ENCODE peak calls at places on chromosome 17, in six cellular contexts. Y is tibial artery; W is GM23248; Z is CD8-positive, alpha-beta memory T cell; Q is adrenal gland; L is cardiac muscle cell. B is an unnamed sample.

GRCh38 chr17:27596106-27596505 is 34.9 kb upstream of the LGALS9 start:
- DNase-seq in Q (no peak), W (no peak), Y (no peak), L (peak; percentile 82), Z (no peak), B (peak; percentile 31)

GRCh38 chr17:47693667-47694017 is 319 bp upstream of the TBKBP1 start:
- DNase-seq in Y (no peak), Z (no peak), W (no peak), L (no peak), Q (no peak), B (no peak)

GRCh38 chr17:47604268-47604927 is 45.3 kb upstream of the KPNB1 start:
- DNase-seq in Q (no peak), Z (no peak), Y (peak; percentile 30), L (peak; percentile 49), W (peak; percentile 38), B (peak; percentile 54)

GRCh38 chr17:74190154-74190553 is 13.3 kb upstream of the RPL38 start:
- DNase-seq in L (peak; percentile 72), W (peak; percentile 68), Z (no peak), Y (no peak), Q (peak; percentile 16), B (peak; percentile 72)

GRCh38 chr17:57875109-57876022 is 25.5 kb upstream of the MRPS23 start:
- DNase-seq in Q (peak; percentile 95), L (peak; percentile 99), Y (peak; percentile 88), Z (no peak), W (peak; percentile 98), B (peak; percentile 98)

GRCh38 chr17:74833501-74834361 is 26.0 kb downstream of the GRIN2C start:
- DNase-seq in Z (no peak), Q (peak; percentile 48), L (no peak), W (peak; percentile 77), Y (peak; percentile 49), B (peak; percentile 41)

GRCh38 chr17:7173687-7174602 is 5.2 kb downstream of the ASGR1 start:
- DNase-seq in Q (peak; percentile 62), L (peak; percentile 56), Y (peak; percentile 63), W (peak; percentile 51), Z (peak; percentile 41), B (peak; percentile 27)

GRCh38 chr17:27651411-27652345 is 20.7 kb downstream of the LGALS9 start:
- DNase-seq in L (peak; percentile 62), Y (peak; percentile 50), Q (peak; percentile 83), W (peak; percentile 48), Z (peak; percentile 57), B (peak; percentile 43)

GRCh38 chr17:31753011-31753410 is 106.0 kb downstream of the COPRS start:
- DNase-seq in L (no peak), W (no peak), Q (no peak), Z (no peak), Y (no peak), B (no peak)

GRCh38 chr17:77445030-77445907 is 304.5 kb downstream of the SEC14L1 start:
- DNase-seq in W (peak; percentile 80), Y (peak; percentile 60), Z (peak; percentile 72), L (peak; percentile 84), Q (peak; percentile 50), B (peak; percentile 68)

GRCh38 chr17:205817-206216 is 24.4 kb upstream of the DOC2B start:
- DNase-seq in L (no peak), W (no peak), Y (no peak), Z (no peak), Q (no peak), B (no peak)

GRCh38 chr17:1643999-1644492 is 1.5 kb downstream of the SCARF1 start:
- DNase-seq in Y (no peak), W (no peak), L (peak; percentile 24), Z (no peak), Q (no peak), B (peak; percentile 28)

GRCh38 chr17:38401459-38401858 is 26.8 kb upstream of the ARHGAP23 start:
- DNase-seq in L (no peak), Z (no peak), Y (no peak), W (no peak), Q (no peak), B (no peak)

GRCh38 chr17:38405654-38406053 is 22.6 kb upstream of the ARHGAP23 start:
- DNase-seq in Y (no peak), Z (no peak), L (no peak), Q (no peak), W (no peak), B (no peak)

GRCh38 chr17:38402897-38403296 is 25.4 kb upstream of the ARHGAP23 start:
- DNase-seq in W (no peak), L (no peak), Z (no peak), Y (no peak), Q (no peak), B (no peak)

GRCh38 chr17:38404174-38404943 is 23.9 kb upstream of the ARHGAP23 start:
- DNase-seq in Q (no peak), Y (no peak), W (no peak), Z (no peak), L (no peak), B (no peak)

DNA sequence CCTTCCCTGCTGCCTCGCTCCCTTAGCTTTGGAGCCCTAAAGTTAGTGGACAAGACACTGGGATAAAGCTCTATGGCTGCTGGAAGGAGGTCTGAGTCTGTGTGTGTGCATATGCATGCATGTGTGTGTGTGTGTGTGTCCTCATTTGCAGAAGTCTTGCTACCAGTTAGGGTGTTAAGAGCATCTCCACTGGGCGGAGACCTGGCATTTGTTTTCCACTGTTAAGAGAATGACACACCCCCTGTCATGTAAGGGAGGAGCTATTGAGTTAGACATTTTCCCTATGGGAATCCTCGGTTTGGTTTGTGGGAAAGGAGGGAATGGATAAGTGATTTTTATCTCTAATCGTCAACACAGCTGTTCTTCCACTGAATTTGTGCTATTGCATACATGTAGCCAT is 24.8 kb upstream of the ARHGAP23 start:
- DNase-seq in W (peak; percentile 45), Z (no peak), Y (no peak), Q (no peak), L (peak; percentile 76), B (peak; percentile 27)
- H3K4me1 ChIP-seq in W (no peaks in the 10 kb centered on the region), Z (no peaks in the 10 kb centered on the region), Y (no peaks in the 10 kb centered on the region), Q (no peaks in the 10 kb centered on the region), L (peaks cover 3% of the 10 kb centered on the region), B (no peaks in the 10 kb centered on the region)

GRCh38 chr17:4329838-4330237 is 36.6 kb downstream of the UBE2G1 start:
- DNase-seq in Z (no peak), W (peak; percentile 98), L (peak; percentile 83), Y (no peak), Q (no peak), B (peak; percentile 96)
- H3K27ac ChIP-seq in Z (no peak overlapping the region), W (peak overlapping the region; percentile 86), L (peak overlapping the region; percentile 16), Y (no peak overlapping the region), Q (no peak overlapping the region), B (peak overlapping the region; percentile 64)

DNA sequence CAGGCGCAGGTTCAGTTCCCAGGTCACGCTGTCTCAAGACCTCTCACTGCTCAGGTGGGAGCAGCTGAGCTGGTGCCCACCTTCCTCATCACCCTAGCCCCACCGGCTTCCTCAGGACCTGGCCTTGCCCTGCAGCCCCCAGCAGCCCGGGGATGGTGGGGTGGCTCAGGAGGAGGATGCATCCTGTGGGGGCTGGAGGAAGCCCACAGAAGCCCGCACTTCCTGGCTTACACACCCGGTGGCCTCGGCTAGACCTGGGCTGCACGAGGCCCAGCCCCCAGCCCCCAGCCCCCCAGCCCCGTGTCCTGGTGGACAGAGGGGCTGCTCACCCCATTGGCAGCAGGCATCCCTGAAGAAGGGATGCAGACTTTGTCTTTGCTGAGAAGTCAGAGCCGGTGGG is 43.4 kb downstream of the BAHCC1 start:
- DNase-seq in W (no peak), Z (no peak), Q (no peak), L (no peak), Y (no peak), B (no peak)
- H3K4me1 ChIP-seq in W (peaks cover 9% of the 10 kb centered on the region), Z (no peaks in the 10 kb centered on the region), Q (no peaks in the 10 kb centered on the region), L (no peaks in the 10 kb centered on the region), Y (peaks cover 15% of the 10 kb centered on the region), B (peaks cover 2% of the 10 kb centered on the region)

GRCh38 chr17:44900894-44901293 is 1.6 kb upstream of the EFTUD2 start:
- DNase-seq in Z (no peak), L (peak; percentile 95), Y (peak; percentile 38), W (peak; percentile 89), Q (peak; percentile 91), B (peak; percentile 87)

GRCh38 chr17:44901323-44901965 is 2.2 kb upstream of the EFTUD2 start:
- DNase-seq in Y (no peak), Q (peak; percentile 34), L (peak; percentile 58), W (peak; percentile 83), Z (no peak), B (peak; percentile 68)

GRCh38 chr17:44902135-44902760 is 3.0 kb upstream of the EFTUD2 start:
- DNase-seq in Z (no peak), L (no peak), Y (no peak), W (no peak), Q (no peak), B (no peak)

GRCh38 chr17:44899074-44899782 is at the start of gene EFTUD2:
- DNase-seq in W (peak; percentile 95), Z (peak; percentile 89), Y (peak; percentile 89), L (peak; percentile 93), Q (peak; percentile 92), B (peak; percentile 93)

GRCh38 chr17:44898768-44899073 is 524 bp downstream of the EFTUD2 start:
- DNase-seq in L (peak; percentile 41), Q (peak; percentile 51), Z (no peak), W (peak; percentile 76), Y (no peak), B (no peak)
- H3K27ac ChIP-seq in L (peak overlapping the region; percentile 98), Q (peak overlapping the region; percentile 99), Z (peak overlapping the region; percentile 99), W (peak overlapping the region; percentile 93), Y (peak overlapping the region; percentile 88), B (peak overlapping the region; percentile 99)

DNA sequence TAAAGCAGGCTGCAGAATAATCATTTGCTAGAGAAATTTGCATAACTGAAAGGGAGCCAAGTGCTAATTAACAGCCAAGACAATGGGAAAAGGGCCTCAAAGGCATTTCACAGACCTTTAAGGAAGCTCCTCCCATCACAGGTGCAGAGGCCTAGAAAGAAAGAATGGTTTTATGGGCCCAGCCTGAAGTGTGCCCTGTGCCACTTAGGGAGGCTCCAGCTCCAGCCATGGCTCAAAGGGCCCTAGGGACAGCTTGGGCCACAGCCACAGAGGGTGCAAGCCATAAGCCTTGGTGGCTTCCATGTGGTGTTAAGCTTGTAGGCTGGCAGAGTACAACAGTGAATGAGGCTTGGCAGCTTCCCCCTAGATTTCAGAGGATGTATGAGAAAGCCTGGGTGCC is 50.1 kb downstream of the RNF112 start:
- DNase-seq in L (no peak), Z (no peak), W (no peak), Y (no peak), Q (no peak), B (no peak)
- H3K4me1 ChIP-seq in L (peaks cover 7% of the 10 kb centered on the region), Z (peaks cover 44% of the 10 kb centered on the region), W (no peaks in the 10 kb centered on the region), Y (no peaks in the 10 kb centered on the region), Q (peaks cover 9% of the 10 kb centered on the region), B (no peaks in the 10 kb centered on the region)